ENCODE peak calls at places on chromosomes 11 and 22, in ten cellular contexts. One of them, this sample, is unnamed.
A peak's percentile ranks its signal among the peaks of the same experiment; 100 is the strongest.

GRCh38 chr11:134529212-134530096 is 117.4 kb upstream of the B3GAT1 start:
- DNase-seq in IMR-90: no peak
- DNase-seq in stomach: no peak
- DNase-seq in PC-3: no peak
- DNase-seq in right atrium auricular region: peak; percentile 49
- DNase-seq in fibroblast of lung: no peak
- DNase-seq in neural progenitor cell: no peak
- DNase-seq in MM.1S: no peak
- DNase-seq in endodermal cell: peak; percentile 48
- DNase-seq in brain microvascular endothelial cell: no peak
- DNase-seq in this sample: no peak

GRCh38 chr11:13826505-13827278 is 135.8 kb upstream of the SPON1 start:
- DNase-seq in IMR-90: no peak
- DNase-seq in stomach: no peak
- DNase-seq in PC-3: peak; percentile 77
- DNase-seq in right atrium auricular region: no peak
- DNase-seq in fibroblast of lung: peak; percentile 6
- DNase-seq in neural progenitor cell: no peak
- DNase-seq in MM.1S: no peak
- DNase-seq in endodermal cell: no peak
- DNase-seq in brain microvascular endothelial cell: no peak
- DNase-seq in this sample: peak; percentile 12

GRCh38 chr11:118175031-118175531 is 1.4 kb downstream of the SCN2B start:
- DNase-seq in IMR-90: peak; percentile 62
- DNase-seq in stomach: no peak
- DNase-seq in PC-3: peak; percentile 77
- DNase-seq in right atrium auricular region: no peak
- DNase-seq in fibroblast of lung: peak; percentile 18
- DNase-seq in neural progenitor cell: no peak
- DNase-seq in MM.1S: no peak
- DNase-seq in endodermal cell: no peak
- DNase-seq in brain microvascular endothelial cell: no peak
- DNase-seq in this sample: peak; percentile 20

GRCh38 chr11:96878299-96879051 is 488.7 kb downstream of the JRKL start:
- DNase-seq in IMR-90: no peak
- DNase-seq in stomach: no peak
- DNase-seq in PC-3: no peak
- DNase-seq in right atrium auricular region: no peak
- DNase-seq in fibroblast of lung: no peak
- DNase-seq in neural progenitor cell: no peak
- DNase-seq in MM.1S: no peak
- DNase-seq in endodermal cell: no peak
- DNase-seq in brain microvascular endothelial cell: no peak
- DNase-seq in this sample: no peak

GRCh38 chr22:30235687-30236170 is 10.8 kb downstream of the LIF start:
- DNase-seq in IMR-90: peak; percentile 88
- DNase-seq in stomach: no peak
- DNase-seq in PC-3: peak; percentile 91
- DNase-seq in right atrium auricular region: no peak
- DNase-seq in fibroblast of lung: peak; percentile 47
- DNase-seq in neural progenitor cell: no peak
- DNase-seq in MM.1S: no peak
- DNase-seq in endodermal cell: peak; percentile 74
- DNase-seq in brain microvascular endothelial cell: peak; percentile 91
- DNase-seq in this sample: peak; percentile 57

GRCh38 chr11:9691865-9692264 is 28.0 kb downstream of the SWAP70 start:
- DNase-seq in IMR-90: peak; percentile 71
- DNase-seq in stomach: no peak
- DNase-seq in PC-3: peak; percentile 68
- DNase-seq in right atrium auricular region: no peak
- DNase-seq in fibroblast of lung: peak; percentile 15
- DNase-seq in neural progenitor cell: no peak
- DNase-seq in MM.1S: no peak
- DNase-seq in endodermal cell: no peak
- DNase-seq in brain microvascular endothelial cell: no peak
- DNase-seq in this sample: peak; percentile 38

GRCh38 chr22:39450258-39450955 is 6.4 kb upstream of the MGAT3 start:
- DNase-seq in IMR-90: no peak
- DNase-seq in stomach: no peak
- DNase-seq in PC-3: no peak
- DNase-seq in right atrium auricular region: no peak
- DNase-seq in fibroblast of lung: no peak
- DNase-seq in neural progenitor cell: no peak
- DNase-seq in MM.1S: no peak
- DNase-seq in endodermal cell: no peak
- DNase-seq in brain microvascular endothelial cell: no peak
- DNase-seq in this sample: no peak

GRCh38 chr11:24509114-24509513 is 12.3 kb downstream of the LUZP2 start:
- DNase-seq in IMR-90: peak; percentile 41
- DNase-seq in stomach: no peak
- DNase-seq in PC-3: peak; percentile 44
- DNase-seq in right atrium auricular region: no peak
- DNase-seq in fibroblast of lung: peak; percentile 37
- DNase-seq in neural progenitor cell: no peak
- DNase-seq in MM.1S: peak; percentile 25
- DNase-seq in endodermal cell: no peak
- DNase-seq in brain microvascular endothelial cell: no peak
- DNase-seq in this sample: peak; percentile 25

GRCh38 chr11:86931965-86932332 is 23.2 kb downstream of the FZD4 start:
- DNase-seq in IMR-90: peak; percentile 62
- DNase-seq in stomach: no peak
- DNase-seq in PC-3: peak; percentile 99
- DNase-seq in right atrium auricular region: no peak
- DNase-seq in fibroblast of lung: peak; percentile 57
- DNase-seq in neural progenitor cell: no peak
- DNase-seq in MM.1S: no peak
- DNase-seq in endodermal cell: no peak
- DNase-seq in brain microvascular endothelial cell: peak; percentile 62
- DNase-seq in this sample: peak; percentile 88

GRCh38 chr11:70205766-70206165 is 2.7 kb downstream of the FADD start:
- DNase-seq in IMR-90: no peak
- DNase-seq in stomach: no peak
- DNase-seq in PC-3: no peak
- DNase-seq in right atrium auricular region: no peak
- DNase-seq in fibroblast of lung: no peak
- DNase-seq in neural progenitor cell: no peak
- DNase-seq in MM.1S: no peak
- DNase-seq in endodermal cell: no peak
- DNase-seq in brain microvascular endothelial cell: no peak
- DNase-seq in this sample: no peak

GRCh38 chr22:31844941-31845340 is 91.1 kb downstream of the DEPDC5 start:
- DNase-seq in IMR-90: no peak
- DNase-seq in stomach: no peak
- DNase-seq in PC-3: no peak
- DNase-seq in right atrium auricular region: no peak
- DNase-seq in fibroblast of lung: no peak
- DNase-seq in neural progenitor cell: no peak
- DNase-seq in MM.1S: no peak
- DNase-seq in endodermal cell: no peak
- DNase-seq in brain microvascular endothelial cell: no peak
- DNase-seq in this sample: no peak
- H3K4me3 ChIP-seq in IMR-90: no peak overlapping the region
- H3K4me3 ChIP-seq in stomach: no peak overlapping the region
- H3K4me3 ChIP-seq in PC-3: no peak overlapping the region
- H3K4me3 ChIP-seq in right atrium auricular region: no peak overlapping the region
- H3K4me3 ChIP-seq in fibroblast of lung: no peak overlapping the region
- H3K4me3 ChIP-seq in neural progenitor cell: no peak overlapping the region
- H3K4me3 ChIP-seq in MM.1S: no peak overlapping the region
- H3K4me3 ChIP-seq in endodermal cell: no peak overlapping the region
- H3K4me3 ChIP-seq in brain microvascular endothelial cell: no peak overlapping the region
- H3K4me3 ChIP-seq in this sample: no peak overlapping the region

DNA sequence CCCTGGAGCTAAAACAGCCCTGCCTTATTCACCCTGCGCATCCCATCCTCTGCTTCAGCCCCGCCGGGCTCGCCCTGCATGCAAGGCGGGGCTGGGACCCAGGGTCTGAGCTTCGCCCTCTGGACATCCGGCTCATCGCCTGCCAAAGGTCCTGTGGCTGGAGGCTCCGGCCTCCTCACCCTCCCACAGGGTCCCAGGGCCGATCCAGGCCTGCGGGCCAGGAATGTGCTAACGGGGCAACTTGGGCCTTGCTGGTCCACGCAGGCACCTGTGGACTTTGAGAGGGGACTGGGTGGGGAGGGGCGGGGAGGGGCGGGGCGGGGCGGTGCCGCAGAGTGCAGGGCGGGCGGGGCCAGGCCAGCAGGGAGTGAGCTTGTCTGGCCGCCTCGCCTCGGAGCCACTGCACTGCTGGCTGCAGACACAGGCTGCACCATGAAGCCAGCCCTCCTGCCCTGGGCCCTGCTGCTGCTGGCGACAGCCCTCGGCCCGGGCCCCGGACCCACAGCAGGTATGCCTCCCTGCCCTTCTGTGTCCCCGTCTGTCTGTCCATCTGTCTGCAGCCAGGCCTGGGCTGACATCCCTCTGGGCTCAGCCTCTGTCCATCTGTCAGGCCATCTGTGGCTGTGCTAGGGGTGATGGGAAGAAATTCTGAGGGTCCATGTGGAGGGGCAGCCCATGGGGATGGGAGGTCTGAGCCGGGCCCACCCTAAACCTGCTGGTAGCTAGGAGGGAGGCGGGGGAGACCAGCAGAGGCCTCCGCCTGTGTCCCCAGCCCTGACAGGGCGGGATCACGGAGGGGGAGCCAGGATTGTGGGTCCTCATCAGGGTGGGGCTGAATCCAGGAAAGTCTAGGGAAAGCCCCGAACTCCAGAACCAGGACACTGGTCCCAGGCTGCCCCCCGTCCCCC is at the start of gene SUSD2:
- DNase-seq in IMR-90: no peak
- DNase-seq in stomach: peak; percentile 60
- DNase-seq in PC-3: no peak
- DNase-seq in right atrium auricular region: no peak
- DNase-seq in fibroblast of lung: no peak
- DNase-seq in neural progenitor cell: peak; percentile 59
- DNase-seq in MM.1S: no peak
- DNase-seq in endodermal cell: peak; percentile 78
- DNase-seq in brain microvascular endothelial cell: no peak
- DNase-seq in this sample: no peak
- TF ChIP-seq CTCF in IMR-90: no peak
- TF ChIP-seq CTCF in stomach: no peak
- TF ChIP-seq CTCF in PC-3: no peak
- TF ChIP-seq CTCF in right atrium auricular region: no peak
- TF ChIP-seq CTCF in fibroblast of lung: no peak
- TF ChIP-seq CTCF in neural progenitor cell: no peak
- TF ChIP-seq CTCF in MM.1S: no peak
- TF ChIP-seq CTCF in endodermal cell: no peak
- TF ChIP-seq CTCF in brain microvascular endothelial cell: no peak
- TF ChIP-seq CTCF in this sample: no peak

GRCh38 chr22:17787159-17788022 is 13.1 kb upstream of the BID start:
- DNase-seq in IMR-90: no peak
- DNase-seq in stomach: no peak
- DNase-seq in PC-3: no peak
- DNase-seq in right atrium auricular region: no peak
- DNase-seq in fibroblast of lung: no peak
- DNase-seq in neural progenitor cell: no peak
- DNase-seq in MM.1S: no peak
- DNase-seq in endodermal cell: no peak
- DNase-seq in brain microvascular endothelial cell: no peak
- DNase-seq in this sample: no peak
- H3K4me3 ChIP-seq in IMR-90: no peak overlapping the region
- H3K4me3 ChIP-seq in stomach: no peak overlapping the region
- H3K4me3 ChIP-seq in PC-3: no peak overlapping the region
- H3K4me3 ChIP-seq in right atrium auricular region: no peak overlapping the region
- H3K4me3 ChIP-seq in fibroblast of lung: no peak overlapping the region
- H3K4me3 ChIP-seq in neural progenitor cell: no peak overlapping the region
- H3K4me3 ChIP-seq in MM.1S: no peak overlapping the region
- H3K4me3 ChIP-seq in endodermal cell: no peak overlapping the region
- H3K4me3 ChIP-seq in brain microvascular endothelial cell: no peak overlapping the region
- H3K4me3 ChIP-seq in this sample: no peak overlapping the region

GRCh38 chr22:23240639-23241389 is 60.5 kb downstream of the BCR start:
- DNase-seq in IMR-90: no peak
- DNase-seq in stomach: peak; percentile 31
- DNase-seq in PC-3: peak; percentile 44
- DNase-seq in right atrium auricular region: no peak
- DNase-seq in fibroblast of lung: no peak
- DNase-seq in neural progenitor cell: peak; percentile 50
- DNase-seq in MM.1S: no peak
- DNase-seq in endodermal cell: peak; percentile 81
- DNase-seq in brain microvascular endothelial cell: no peak
- DNase-seq in this sample: no peak
- TF ChIP-seq CTCF in IMR-90: peak; percentile 8
- TF ChIP-seq CTCF in stomach: no peak
- TF ChIP-seq CTCF in PC-3: peak; percentile 65
- TF ChIP-seq CTCF in right atrium auricular region: no peak
- TF ChIP-seq CTCF in fibroblast of lung: peak; percentile 25
- TF ChIP-seq CTCF in neural progenitor cell: peak; percentile 47
- TF ChIP-seq CTCF in MM.1S: no peak
- TF ChIP-seq CTCF in endodermal cell: peak; percentile 71
- TF ChIP-seq CTCF in brain microvascular endothelial cell: peak; percentile 60
- TF ChIP-seq CTCF in this sample: peak; percentile 33